ENCODE peak calls at places on chromosomes 12 and 14, in four cellular contexts. U, C, I and Y are unnamed samples. For H3K4me1, the result is how much of the 10 kb centered on the place peaks cover.

GRCh38 chr12:106112094-106112822 is 26.5 kb downstream of the NUAK1 start:
- DNase-seq in C (peak), I (peak), U (peak), Y (no peak)

GRCh38 chr14:91835920-91836843 is 31.2 kb downstream of the TC2N start:
- DNase-seq in U (no peak), I (peak), C (no peak), Y (peak)

GRCh38 chr14:100621806-100622205 is 34.6 kb upstream of the BEGAIN start:
- DNase-seq in U (no peak), C (no peak), I (no peak), Y (no peak)

GRCh38 chr12:131783915-131784541 is 44.2 kb upstream of the MMP17 start:
- DNase-seq in U (peak), I (peak), C (peak), Y (no peak)

GRCh38 chr14:54566410-54567223 is at the start of gene SAMD4A:
- DNase-seq in C (peak), I (peak), U (peak), Y (peak)

GRCh38 chr14:35234007-35234406 is 58.2 kb upstream of the PSMA6 start:
- DNase-seq in I (peak), U (peak), C (peak), Y (no peak)

GRCh38 chr14:59997966-59998365 is 78.0 kb downstream of the LRRC9 start:
- DNase-seq in U (no peak), C (no peak), I (no peak), Y (no peak)

GRCh38 chr14:81344461-81345160 is 55.5 kb downstream of the STON2 start:
- DNase-seq in U (no peak), C (no peak), I (no peak), Y (no peak)

GRCh38 chr12:57086951-57087688 is 1.8 kb upstream of the NAB2 start:
- DNase-seq in I (peak), U (peak), C (peak), Y (peak)

GRCh38 chr12:4564819-4565218 is 2.8 kb downstream of the DYRK4 start:
- DNase-seq in U (no peak), I (no peak), C (no peak), Y (no peak)

GRCh38 chr14:104240426-104241157 is 102.2 kb downstream of the KIF26A start:
- DNase-seq in I (no peak), U (no peak), C (no peak), Y (no peak)

GRCh38 chr14:81066672-81067071 is 111.3 kb downstream of the TSHR start:
- DNase-seq in C (peak), I (no peak), U (no peak), Y (no peak)

DNA sequence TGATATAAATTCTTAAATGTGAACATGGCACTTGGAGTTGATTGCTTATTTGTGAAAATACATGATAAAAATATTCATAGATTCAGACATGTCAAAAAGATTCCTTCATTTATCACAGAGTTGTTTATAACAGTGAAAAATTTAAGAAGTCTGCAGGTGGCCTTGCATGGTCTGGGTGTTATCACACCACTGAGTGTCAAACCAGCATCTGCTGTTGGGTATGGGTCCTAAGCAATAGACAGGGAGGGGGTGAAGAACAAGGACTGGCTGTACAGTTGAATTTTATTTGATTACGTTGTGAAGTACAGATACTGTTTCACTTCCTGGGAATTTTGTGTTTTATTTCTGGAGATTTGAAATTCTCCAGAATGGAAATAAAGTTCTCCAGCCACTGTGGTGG is 180.4 kb upstream of the HIF1A start:
- DNase-seq in I (no peak), C (no peak), U (no peak), Y (no peak)
- H3K4me1 ChIP-seq in I (under half), C (under half), U (under half), Y (half or more)

DNA sequence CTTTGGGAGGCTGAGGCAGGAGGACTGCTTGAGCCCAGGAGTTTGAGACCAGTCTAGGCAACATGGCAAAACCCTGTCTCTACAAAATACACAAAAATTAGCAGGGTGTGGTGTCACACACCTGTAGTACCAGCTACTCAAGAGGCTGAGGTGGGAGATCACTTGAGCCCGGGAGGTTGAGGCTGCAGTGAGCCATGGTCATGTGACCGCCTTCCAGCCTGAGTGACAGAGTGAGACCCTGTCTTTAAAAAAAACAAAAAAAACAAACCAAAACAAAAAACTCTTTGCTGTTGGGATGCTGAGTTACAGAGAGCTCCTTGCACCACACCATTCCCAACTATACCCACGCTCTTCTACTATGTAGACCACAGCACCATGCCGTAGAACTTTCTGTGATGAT is 221.2 kb downstream of the PPM1H start:
- DNase-seq in U (no peak), I (no peak), C (no peak), Y (no peak)
- H3K4me1 ChIP-seq in U (under half), I (under half), C (under half), Y (under half)

GRCh38 chr12:124369055-124369900 is 74.4 kb downstream of the RFLNA start:
- DNase-seq in U (peak), C (peak), I (peak), Y (no peak)
- H3K4me1 ChIP-seq in U (under half), C (under half), I (under half), Y (under half)

GRCh38 chr14:51884086-51884927 is 23.9 kb downstream of the GNG2 start:
- DNase-seq in I (peak), C (peak), U (peak), Y (no peak)
- H3K4me1 ChIP-seq in I (under half), C (under half), U (under half), Y (under half)

DNA sequence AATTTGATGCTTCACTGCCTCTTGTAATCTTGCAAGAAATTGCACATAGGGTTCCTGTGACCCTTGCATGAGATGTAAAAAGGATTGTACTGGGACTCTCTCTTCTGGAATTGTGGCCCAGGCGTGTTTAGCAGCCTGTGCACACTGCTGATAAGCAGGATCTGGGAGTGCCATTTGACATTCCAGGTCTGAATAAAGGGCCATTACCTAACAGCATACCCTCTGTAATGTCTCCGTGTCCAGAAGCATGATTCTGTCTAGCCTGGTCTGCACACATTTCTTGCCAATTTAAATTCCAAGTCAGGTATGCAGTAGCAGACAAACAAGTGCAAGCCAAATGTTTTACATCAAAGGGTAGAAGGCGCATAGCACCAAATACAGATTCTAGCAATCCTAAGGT is 18.1 kb upstream of the MAPKAPK5 start:
- DNase-seq in U (no peak), C (no peak), I (no peak), Y (no peak)
- H3K4me1 ChIP-seq in U (under half), C (under half), I (under half), Y (under half)